ENCODE peak calls at places on chromosome 10, in seven cellular contexts. M, O, F, Y, K, R and L are unnamed samples.

GRCh38 chr10:48215148-48215982 is 59.1 kb downstream of the FRMPD2 start:
- DNase-seq in Y (no peak), O (peak), M (no peak), F (no peak), K (peak), R (peak), L (peak)

GRCh38 chr10:100186253-100186780 is 488 bp upstream of the ERLIN1 start:
- DNase-seq in M (no peak), K (peak), O (peak), R (peak), F (no peak), Y (peak), L (no peak)

GRCh38 chr10:15255961-15256360 is 87.5 kb upstream of the NMT2 start:
- DNase-seq in K (no peak), Y (no peak), O (no peak), M (no peak), R (no peak), F (no peak), L (no peak)

GRCh38 chr10:48450233-48450810 is 143.8 kb downstream of the MAPK8 start:
- DNase-seq in R (no peak), O (no peak), K (no peak), F (no peak), Y (no peak), M (no peak), L (no peak)

GRCh38 chr10:7766241-7766640 is 21.6 kb downstream of the KIN start:
- DNase-seq in O (no peak), K (no peak), R (no peak), Y (no peak), F (no peak), M (no peak), L (no peak)

GRCh38 chr10:99560277-99561126 is 27.8 kb downstream of the NKX2-3 start:
- DNase-seq in M (peak), Y (no peak), R (peak), O (peak), F (no peak), K (peak), L (peak)

GRCh38 chr10:29725133-29725720 is 90.5 kb upstream of the SVIL start:
- DNase-seq in M (no peak), Y (no peak), R (no peak), O (peak), K (no peak), F (no peak), L (peak)

GRCh38 chr10:128626397-128627060 is 500.3 kb upstream of the MKI67 start:
- DNase-seq in K (no peak), R (no peak), F (no peak), M (no peak), O (no peak), Y (no peak), L (no peak)

GRCh38 chr10:1495915-1496517 is 241.3 kb downstream of the ADARB2 start:
- DNase-seq in O (no peak), Y (no peak), M (no peak), K (no peak), R (no peak), F (no peak), L (no peak)

GRCh38 chr10:100730739-100731602 is 14.4 kb upstream of the PAX2 start:
- DNase-seq in R (no peak), Y (no peak), M (no peak), F (no peak), O (no peak), K (no peak), L (peak)

GRCh38 chr10:84668186-84668763 is 339.9 kb downstream of the CCSER2 start:
- DNase-seq in O (no peak), F (no peak), Y (no peak), M (no peak), R (no peak), K (peak), L (no peak)